ENCODE peak calls at places on chromosomes 3 and 15, in ten cellular contexts. O is HEK293T; G is activated CD8-positive, alpha-beta memory T cell treated with anti-CD3 and anti-CD28 coated beads for 1 hour; R is stimulated activated CD4-positive, alpha-beta T cell treated with anti-CD3 and anti-CD28 coated beads, Interleukin-4, amount 100 ng/mL, for 24 hours; M is fibroblast of lung; Z is Caki2; N is stromal cell of bone marrow; Y is left ventricle myocardium superior; I is EH; T is glutamatergic neuron. F is an unnamed sample.

GRCh38 chr3:119352235-119352634 is 58.1 kb downstream of the ARHGAP31 start:
- DNase-seq in I (peak), T (no peak), G (no peak), N (no peak), O (no peak), Y (no peak), M (no peak), R (peak), Z (no peak), F (no peak)

GRCh38 chr3:16476636-16477035 is 36.9 kb downstream of the RFTN1 start:
- DNase-seq in T (no peak), G (no peak), I (peak), M (peak), R (no peak), N (peak), Z (peak), O (no peak), Y (no peak), F (no peak)

GRCh38 chr3:52147804-52148203 is 6.4 kb downstream of the POC1A start:
- DNase-seq in N (no peak), M (peak), O (no peak), Y (no peak), R (no peak), T (no peak), I (no peak), G (no peak), Z (no peak), F (no peak)

GRCh38 chr15:72912121-72912520 is 128.6 kb upstream of the ADPGK start:
- DNase-seq in M (peak), Z (no peak), N (no peak), I (no peak), R (no peak), G (no peak), T (peak), Y (no peak), O (no peak), F (no peak)

GRCh38 chr15:65777053-65777452 is 15.0 kb downstream of the DENND4A start:
- DNase-seq in M (no peak), T (no peak), Z (no peak), G (no peak), N (no peak), O (no peak), R (no peak), Y (no peak), I (no peak), F (no peak)

GRCh38 chr3:71776543-71776942 is 8.4 kb downstream of the PROK2 start:
- DNase-seq in Y (no peak), R (no peak), M (no peak), Z (no peak), N (no peak), O (no peak), G (no peak), I (no peak), T (no peak), F (no peak)

GRCh38 chr15:55394694-55395093 is 13.5 kb downstream of the CCPG1 start:
- DNase-seq in G (no peak), M (peak), Y (no peak), T (no peak), N (no peak), Z (no peak), O (no peak), I (no peak), R (no peak), F (peak)

GRCh38 chr15:87563840-87564239 is 692.7 kb downstream of the NTRK3 start:
- DNase-seq in G (no peak), Y (no peak), T (no peak), R (no peak), O (no peak), M (no peak), Z (no peak), I (no peak), N (no peak), F (no peak)

GRCh38 chr3:133905376-133905775 is 9.7 kb upstream of the RAB6B start:
- DNase-seq in I (no peak), N (no peak), Y (no peak), O (no peak), Z (no peak), M (no peak), G (no peak), T (no peak), R (no peak), F (no peak)

GRCh38 chr3:27976933-27977332 is 254.8 kb upstream of the EOMES start:
- DNase-seq in T (no peak), I (peak), R (no peak), O (no peak), Y (no peak), G (no peak), M (peak), Z (peak), N (peak), F (no peak)

GRCh38 chr3:142888484-142889262 is at the start of gene PCOLCE2:
- DNase-seq in T (peak), R (peak), M (no peak), O (peak), Y (peak), I (no peak), G (no peak), Z (no peak), N (peak), F (peak)

GRCh38 chr3:176155012-176155411 is 1042.3 kb downstream of the TBL1XR1 start:
- DNase-seq in Y (no peak), I (no peak), G (no peak), T (no peak), N (no peak), O (no peak), R (no peak), M (no peak), Z (peak), F (no peak)

GRCh38 chr15:32919749-32920414 is 202.1 kb downstream of the GREM1 start:
- DNase-seq in G (no peak), N (peak), R (no peak), T (no peak), I (peak), Y (no peak), M (peak), O (no peak), Z (no peak), F (peak)

GRCh38 chr3:149450281-149450680 is 24.2 kb upstream of the TM4SF4 start:
- DNase-seq in O (no peak), M (no peak), Y (no peak), G (no peak), N (no peak), R (no peak), I (peak), Z (no peak), T (no peak), F (no peak)

GRCh38 chr3:77039606-77040553 is at the start of gene ROBO2:
- DNase-seq in T (peak), M (peak), R (no peak), Z (peak), Y (peak), N (no peak), G (no peak), O (peak), I (peak), F (peak)

GRCh38 chr3:134753999-134754742 is 40.9 kb upstream of the EPHB1 start:
- DNase-seq in O (no peak), R (no peak), I (peak), Y (peak), M (no peak), G (no peak), N (no peak), Z (no peak), T (no peak), F (peak)

GRCh38 chr3:154191520-154191919 is 70.3 kb downstream of the ARHGEF26 start:
- DNase-seq in O (no peak), R (no peak), M (no peak), G (no peak), Z (no peak), N (no peak), Y (no peak), T (no peak), I (no peak), F (no peak)

GRCh38 chr3:124699686-124700396 is 30.4 kb upstream of the UMPS start:
- DNase-seq in Y (peak), Z (no peak), O (no peak), M (no peak), I (no peak), T (no peak), N (no peak), R (no peak), G (no peak), F (no peak)

F was measured in cardiac muscle cell.